ENCODE peak calls at places on chromosomes 3 and 15, in four cellular contexts. E is K562, S is HepG2, D is HCT116. G is an unnamed sample.

GRCh38 chr3:89300519-89300918 is 193.1 kb downstream of the EPHA3 start:
- DNase-seq in E (no peak), S (no peak), D (no peak), G (no peak)

GRCh38 chr15:67914537-67915373 is 74.9 kb upstream of the RNU6-1 start:
- DNase-seq in E (peak), S (peak), D (no peak), G (no peak)

GRCh38 chr3:143970773-143971366 is 753 bp upstream of the DIPK2A start:
- DNase-seq in E (peak), S (no peak), D (peak), G (peak)

GRCh38 chr3:158094235-158094916 is 11.8 kb downstream of the SHOX2 start:
- DNase-seq in E (no peak), S (no peak), D (no peak), G (no peak)

GRCh38 chr3:15241341-15241740 is 35.3 kb downstream of the CAPN7 start:
- DNase-seq in E (peak), S (no peak), D (peak), G (peak)

GRCh38 chr3:66423791-66424190 is 77.0 kb downstream of the LRIG1 start:
- DNase-seq in E (no peak), S (no peak), D (no peak), G (no peak)

GRCh38 chr3:16362781-16363180 is 97.8 kb downstream of the OXNAD1 start:
- DNase-seq in E (no peak), S (no peak), D (no peak), G (no peak)

GRCh38 chr3:118262800-118263402 is 771.7 kb downstream of the IGSF11 start:
- DNase-seq in E (no peak), S (no peak), D (no peak), G (no peak)

GRCh38 chr3:12299026-12299425 is 10.2 kb downstream of the PPARG start:
- DNase-seq in E (no peak), S (no peak), D (no peak), G (no peak)

GRCh38 chr15:47523669-47524068 is 193.6 kb upstream of the SEMA6D start:
- DNase-seq in E (no peak), S (no peak), D (no peak), G (no peak)

GRCh38 chr3:132448211-132448961 is 31.1 kb downstream of the DNAJC13 start:
- DNase-seq in E (no peak), S (no peak), D (no peak), G (no peak)

GRCh38 chr3:175059788-175060187 is 200.7 kb downstream of the NAALADL2 start:
- DNase-seq in E (no peak), S (no peak), D (no peak), G (no peak)

GRCh38 chr3:184439096-184439495 is 59.2 kb downstream of the CHRD start:
- DNase-seq in E (no peak), S (no peak), D (no peak), G (no peak)

GRCh38 chr3:127477396-127477795 is 113.1 kb downstream of the TPRA1 start:
- DNase-seq in E (no peak), S (no peak), D (no peak), G (no peak)

GRCh38 chr15:27989838-27990237 is 109.3 kb downstream of the OCA2 start:
- DNase-seq in E (no peak), S (no peak), D (no peak), G (no peak)

GRCh38 chr3:180408654-180409053 is 193.3 kb upstream of the TTC14 start:
- DNase-seq in E (no peak), S (no peak), D (no peak), G (no peak)

GRCh38 chr15:49187537-49188245 is 17.6 kb downstream of the GALK2 start:
- DNase-seq in E (no peak), S (no peak), D (no peak), G (no peak)

GRCh38 chr3:28348286-28348636 is 260 bp upstream of the ZCWPW2 start:
- DNase-seq in E (no peak), S (no peak), D (no peak), G (no peak)

GRCh38 chr15:62337934-62338333 is 172.8 kb upstream of the C2CD4B start:
- DNase-seq in E (no peak), S (no peak), D (no peak), G (no peak)
- TF ChIP-seq YY1 in E (no peak), S (no peak), D (no peak), G (no peak)

GRCh38 chr3:9902372-9903237 is at the start of gene IL17RE:
- DNase-seq in E (peak), S (peak), D (no peak), G (no peak)

GRCh38 chr3:9901967-9902366 is 681 bp upstream of the IL17RE start:
- DNase-seq in E (no peak), S (no peak), D (no peak), G (no peak)

GRCh38 chr3:9897408-9898372 is 5.0 kb upstream of the IL17RE start:
- DNase-seq in E (peak), S (peak), D (peak), G (no peak)

GRCh38 chr3:9899289-9899791 is 3.3 kb upstream of the IL17RE start:
- DNase-seq in E (no peak), S (no peak), D (no peak), G (no peak)

DNA sequence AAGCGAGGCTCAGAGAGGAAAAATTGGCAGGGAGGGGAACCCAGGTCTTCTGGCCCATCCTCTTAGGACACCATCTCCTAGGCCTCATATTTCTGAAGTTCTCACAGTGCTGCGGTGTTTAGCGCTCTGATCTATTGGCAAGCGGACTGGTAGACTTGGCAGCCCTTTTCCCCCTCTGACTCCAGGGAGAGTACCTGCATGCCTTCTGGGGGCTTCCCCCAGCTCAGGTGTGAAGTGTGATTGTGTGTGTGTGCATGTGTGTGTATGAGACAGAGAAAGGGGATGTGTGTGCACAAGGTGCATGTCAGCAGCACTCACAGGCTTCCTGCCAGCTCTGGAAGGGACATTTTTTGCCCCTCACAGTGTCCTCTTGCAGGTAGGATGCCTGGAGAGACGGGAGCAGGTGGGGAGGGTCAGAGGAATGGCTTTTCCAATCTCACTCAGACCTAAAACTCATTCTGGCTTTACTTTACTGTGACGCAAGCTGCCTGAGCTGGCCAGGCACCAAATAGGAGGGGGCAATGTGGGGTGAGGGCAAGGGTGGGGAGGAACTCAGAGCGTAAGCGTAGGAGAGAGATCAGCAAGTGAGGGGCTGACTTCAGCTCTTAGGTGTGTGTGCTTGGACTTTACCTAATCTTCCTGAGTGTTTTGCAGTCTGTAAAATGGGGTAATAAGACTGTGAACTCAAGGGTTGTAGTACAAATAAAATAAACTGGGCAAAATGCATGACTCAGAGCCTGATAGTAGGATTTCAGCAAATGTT is 4.0 kb upstream of the IL17RE start:
- DNase-seq in E (no peak), S (peak), D (no peak), G (no peak)
- H3K9ac ChIP-seq in E (peak), S (peak), D (no peak), G (no peak)

GRCh38 chr3:4974154-4974553 is 5.1 kb upstream of the BHLHE40 start:
- DNase-seq in E (no peak), S (no peak), D (no peak), G (no peak)

GRCh38 chr3:4976109-4976508 is 3.1 kb upstream of the BHLHE40 start:
- DNase-seq in E (peak), S (peak), D (peak), G (peak)

GRCh38 chr3:4972652-4973643 is 6.3 kb upstream of the BHLHE40 start:
- DNase-seq in E (no peak), S (no peak), D (no peak), G (no peak)

GRCh38 chr3:4977001-4977888 is 2.0 kb upstream of the BHLHE40 start:
- DNase-seq in E (peak), S (peak), D (no peak), G (no peak)

DNA sequence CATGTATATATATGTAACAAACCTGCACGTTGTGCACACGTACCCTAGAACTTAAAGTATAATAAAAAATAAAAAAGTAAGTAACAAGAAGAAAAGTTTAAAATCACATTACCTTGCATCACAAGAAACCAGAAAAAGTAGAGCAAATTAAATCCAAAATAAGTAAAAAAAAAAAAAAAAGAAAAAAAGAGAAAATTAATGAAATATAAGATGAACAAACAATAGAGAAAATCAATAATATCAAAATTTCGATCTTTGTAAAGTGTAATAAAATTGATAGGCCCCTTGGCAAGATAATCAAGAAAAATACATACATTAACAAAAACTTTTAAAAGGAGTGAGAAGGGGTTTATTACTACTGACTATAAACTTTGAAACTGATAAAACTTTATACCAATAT is 7.4 kb upstream of the BHLHE40 start:
- DNase-seq in E (no peak), S (no peak), D (no peak), G (no peak)
- TF ChIP-seq YY1 in E (no peak), S (no peak), D (no peak), G (no peak)

GRCh38 chr15:66862878-66863335 is 160.9 kb downstream of the SMAD6 start:
- DNase-seq in E (peak), S (peak), D (peak), G (peak)
- H3K9ac ChIP-seq in E (no peak), S (no peak), D (peak), G (no peak)

DNA sequence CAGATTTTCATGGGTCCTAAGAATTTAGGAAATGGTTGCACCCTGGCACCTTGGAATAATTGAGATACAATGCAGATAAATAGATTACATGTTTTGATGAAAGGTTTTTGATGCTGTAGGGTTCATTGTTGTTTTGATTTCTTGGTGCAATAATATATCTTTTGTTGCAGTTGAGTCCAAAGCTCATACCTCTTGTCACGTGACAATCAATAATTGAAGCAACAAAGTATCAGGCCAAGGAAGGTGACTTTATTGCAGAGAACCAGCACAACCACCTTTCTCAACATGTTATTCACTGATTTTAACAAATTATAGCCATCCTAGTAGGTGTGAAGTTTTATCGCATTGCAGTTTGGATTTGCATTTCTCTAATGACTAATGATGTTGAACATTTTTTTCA is 285.5 kb upstream of the SLCO3A1 start:
- DNase-seq in E (no peak), S (no peak), D (no peak), G (no peak)
- TF ChIP-seq YY1 in E (no peak), S (no peak), D (no peak), G (no peak)

DNA sequence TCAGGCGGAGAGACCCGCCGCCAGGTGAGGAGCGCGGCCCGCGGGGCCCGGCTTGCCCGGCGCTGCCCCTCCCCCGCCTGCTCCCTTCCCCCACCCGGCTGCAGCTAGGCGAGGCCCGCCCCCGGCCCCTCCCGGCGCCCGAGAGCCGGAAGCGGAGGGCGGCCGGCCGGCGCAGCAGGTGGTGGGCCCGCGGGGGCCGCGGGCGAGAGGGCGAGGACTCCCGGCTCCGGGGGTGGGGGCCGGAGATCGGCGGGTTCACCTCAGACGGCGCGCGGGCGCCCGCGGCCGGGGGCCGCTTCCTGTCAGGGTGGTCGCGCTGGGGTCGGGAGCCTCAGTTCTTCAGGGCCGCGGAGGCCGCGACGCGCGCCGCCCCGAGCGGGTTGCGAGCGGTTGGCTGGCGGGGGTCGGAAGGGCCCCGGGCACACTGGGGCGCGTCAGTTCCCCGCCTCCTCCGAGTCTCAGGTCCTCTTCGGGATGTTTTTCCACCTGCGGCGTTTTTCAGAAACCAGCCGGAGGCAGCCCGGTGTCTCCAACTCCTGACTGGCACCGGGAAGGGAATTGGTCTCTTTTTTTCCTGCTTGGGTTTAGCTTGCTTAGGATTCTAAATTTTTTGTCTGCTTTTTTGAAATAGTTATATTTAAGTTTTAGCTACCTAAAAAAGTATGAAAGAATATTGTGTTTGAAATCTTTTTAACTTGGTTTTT is 462 bp downstream of the ZFAND6 start:
- DNase-seq in E (peak), S (peak), D (peak), G (peak)
- H3K9ac ChIP-seq in E (peak), S (peak), D (peak), G (peak)

GRCh38 chr15:39406485-39406884 is 174.4 kb upstream of the THBS1 start:
- DNase-seq in E (no peak), S (no peak), D (no peak), G (no peak)

GRCh38 chr15:39400821-39401550 is 179.9 kb upstream of the THBS1 start:
- DNase-seq in E (no peak), S (no peak), D (no peak), G (no peak)

GRCh38 chr15:39407116-39407515 is 173.8 kb upstream of the THBS1 start:
- DNase-seq in E (no peak), S (no peak), D (no peak), G (no peak)

GRCh38 chr15:39404767-39405173 is 176.1 kb upstream of the THBS1 start:
- DNase-seq in E (peak), S (no peak), D (no peak), G (no peak)

DNA sequence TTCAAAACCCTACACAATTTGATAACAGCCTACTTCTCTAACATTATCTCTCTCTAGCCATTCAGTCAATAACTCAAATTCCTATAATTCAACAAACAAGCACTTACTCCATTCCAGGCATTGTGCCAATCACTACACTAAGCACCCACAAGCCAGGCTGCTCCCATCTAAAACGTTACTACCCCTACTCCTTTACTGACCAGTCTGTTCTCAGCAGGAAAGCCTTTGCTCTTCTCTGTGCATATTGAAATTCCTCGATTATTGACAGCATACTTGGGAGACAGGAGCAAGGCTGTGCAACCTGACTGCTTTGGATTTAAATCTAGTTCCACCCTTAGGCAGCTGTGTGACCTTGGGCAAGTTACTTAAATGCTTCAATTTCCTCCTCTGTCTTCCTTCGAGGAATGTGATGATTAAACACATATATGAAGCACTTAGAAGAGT is 177.2 kb upstream of the THBS1 start:
- DNase-seq in E (no peak), S (peak), D (no peak), G (no peak)
- TF ChIP-seq YY1 in E (no peak), S (no peak), D (no peak), G (no peak)

GRCh38 chr3:52533623-52534280 is at the start of gene NT5DC2:
- DNase-seq in E (peak), S (peak), D (no peak), G (peak)
- H3K9ac ChIP-seq in E (peak), S (peak), D (peak), G (peak)

GRCh38 chr3:11224010-11224409 is 48.2 kb upstream of the ATG7 start:
- DNase-seq in E (no peak), S (no peak), D (no peak), G (no peak)
- TF ChIP-seq YY1 in E (no peak), S (no peak), D (no peak), G (no peak)

GRCh38 chr3:41662288-41662687 is 299.6 kb downstream of the ULK4 start:
- DNase-seq in E (no peak), S (no peak), D (no peak), G (no peak)

DNA sequence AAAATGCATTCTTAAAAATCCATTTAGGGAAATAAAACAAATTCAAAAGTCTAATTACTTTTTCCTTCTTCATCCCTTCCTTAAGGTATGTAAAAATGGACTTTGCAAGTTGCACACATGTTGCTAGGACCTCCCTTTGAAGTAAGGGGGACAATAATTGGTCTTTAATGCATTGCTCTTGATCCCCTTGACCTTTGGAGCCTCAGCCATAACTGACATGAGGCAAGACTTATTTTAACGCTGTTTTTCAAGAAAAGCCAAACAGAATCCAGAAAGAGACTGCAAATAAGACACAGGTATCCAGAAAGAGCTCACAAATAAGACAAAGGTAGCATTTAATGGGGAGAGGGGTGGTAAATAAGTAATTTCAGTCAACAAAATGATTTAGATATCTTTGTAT is 301.4 kb downstream of the ULK4 start:
- DNase-seq in E (no peak), S (peak), D (no peak), G (no peak)
- H3K9ac ChIP-seq in E (no peak), S (no peak), D (no peak), G (no peak)